ENCODE peak calls at places on chromosomes 16 and 17, in four cellular contexts. V is right lobe of liver; O is CD8-positive, alpha-beta T cell; P is fibroblast of lung. W is an unnamed sample.

GRCh38 chr16:24668481-24669001 is 60.9 kb upstream of the TNRC6A start:
- DNase-seq in V (no peak), O (no peak), P (peak; percentile 87), W (peak; percentile 38)

GRCh38 chr16:9332574-9333148 is 241.2 kb downstream of the HAPSTR1 start:
- DNase-seq in V (no peak), O (no peak), P (no peak), W (no peak)

GRCh38 chr16:30395155-30395991 is at the start of gene ZNF48:
- DNase-seq in V (peak; percentile 90), O (peak; percentile 64), P (peak; percentile 91), W (no peak)

GRCh38 chr16:28264656-28265055 is 27.7 kb upstream of the SBK1 start:
- DNase-seq in V (no peak), O (no peak), P (peak; percentile 4), W (no peak)

GRCh38 chr16:89201467-89202377 is 1.4 kb upstream of the SLC22A31 start:
- DNase-seq in V (peak; percentile 71), O (peak; percentile 84), P (peak; percentile 31), W (no peak)

GRCh38 chr17:37458805-37459204 is 30.9 kb upstream of the DUSP14 start:
- DNase-seq in V (no peak), O (no peak), P (peak; percentile 79), W (no peak)

GRCh38 chr16:67115649-67116048 is 5.9 kb downstream of the PHAF1 start:
- DNase-seq in V (no peak), O (no peak), P (peak; percentile 93), W (no peak)

GRCh38 chr17:2822358-2822757 is 26.1 kb downstream of the RAP1GAP2 start:
- DNase-seq in V (no peak), O (no peak), P (no peak), W (no peak)

GRCh38 chr17:32142857-32143524 is 689 bp downstream of the RHOT1 start:
- DNase-seq in V (peak; percentile 67), O (peak; percentile 7), P (peak; percentile 79), W (no peak)

GRCh38 chr17:17206913-17207368 is 808 bp upstream of the PLD6 start:
- DNase-seq in V (no peak), O (no peak), P (no peak), W (no peak)

GRCh38 chr17:12422632-12423031 is 243.1 kb upstream of the MYOCD start:
- DNase-seq in V (no peak), O (no peak), P (no peak), W (no peak)

GRCh38 chr16:17302620-17303019 is 168.1 kb downstream of the XYLT1 start:
- DNase-seq in V (no peak), O (no peak), P (peak; percentile 50), W (no peak)

GRCh38 chr17:64133546-64134215 is 3.7 kb upstream of the ERN1 start:
- DNase-seq in V (no peak), O (no peak), P (peak; percentile 40), W (no peak)

GRCh38 chr17:50502643-50502990 is 5.6 kb upstream of the MYCBPAP start:
- DNase-seq in V (no peak), O (no peak), P (no peak), W (no peak)

GRCh38 chr17:50499270-50499669 is 9.0 kb upstream of the MYCBPAP start:
- DNase-seq in V (no peak), O (no peak), P (no peak), W (no peak)

GRCh38 chr17:50501906-50502642 is 6.2 kb upstream of the MYCBPAP start:
- DNase-seq in V (no peak), O (no peak), P (no peak), W (no peak)

GRCh38 chr17:50499722-50500121 is 8.5 kb upstream of the MYCBPAP start:
- DNase-seq in V (no peak), O (no peak), P (no peak), W (no peak)

DNA sequence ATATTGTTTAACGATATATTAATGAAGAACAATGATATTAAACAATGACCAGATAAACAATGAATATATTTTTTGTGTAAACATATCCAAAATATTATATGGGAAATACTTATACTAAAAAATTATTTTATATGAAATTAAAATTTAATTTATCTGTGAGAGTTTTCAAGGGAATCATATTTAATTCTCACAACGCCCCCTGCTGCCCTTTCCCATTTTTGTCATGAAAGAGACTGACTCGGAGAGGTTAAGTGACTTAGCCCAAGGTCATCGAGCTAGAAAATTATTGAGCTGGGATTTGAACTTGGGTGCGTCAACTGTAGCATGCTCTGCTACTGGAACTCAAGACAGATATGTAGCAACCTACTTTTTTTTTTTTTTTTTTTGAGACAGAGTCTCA is 7.2 kb upstream of the MYCBPAP start:
- DNase-seq in V (no peak), O (no peak), P (no peak), W (no peak)
- TF ChIP-seq CTCF in V (peak; percentile 22), O (peak; percentile 44), P (peak; percentile 46), W (peak; percentile 37)

GRCh38 chr17:39623356-39623950 is 3.3 kb upstream of the PPP1R1B start:
- DNase-seq in V (peak; percentile 85), O (peak; percentile 89), P (peak; percentile 32), W (peak; percentile 22)

GRCh38 chr17:39624313-39624712 is 2.4 kb upstream of the PPP1R1B start:
- DNase-seq in V (no peak), O (no peak), P (no peak), W (no peak)

GRCh38 chr17:39619786-39620101 is 7.0 kb upstream of the PPP1R1B start:
- DNase-seq in V (no peak), O (no peak), P (no peak), W (no peak)

GRCh38 chr17:39621523-39622379 is 5.0 kb upstream of the PPP1R1B start:
- DNase-seq in V (peak; percentile 84), O (peak; percentile 92), P (peak; percentile 56), W (peak; percentile 44)

DNA sequence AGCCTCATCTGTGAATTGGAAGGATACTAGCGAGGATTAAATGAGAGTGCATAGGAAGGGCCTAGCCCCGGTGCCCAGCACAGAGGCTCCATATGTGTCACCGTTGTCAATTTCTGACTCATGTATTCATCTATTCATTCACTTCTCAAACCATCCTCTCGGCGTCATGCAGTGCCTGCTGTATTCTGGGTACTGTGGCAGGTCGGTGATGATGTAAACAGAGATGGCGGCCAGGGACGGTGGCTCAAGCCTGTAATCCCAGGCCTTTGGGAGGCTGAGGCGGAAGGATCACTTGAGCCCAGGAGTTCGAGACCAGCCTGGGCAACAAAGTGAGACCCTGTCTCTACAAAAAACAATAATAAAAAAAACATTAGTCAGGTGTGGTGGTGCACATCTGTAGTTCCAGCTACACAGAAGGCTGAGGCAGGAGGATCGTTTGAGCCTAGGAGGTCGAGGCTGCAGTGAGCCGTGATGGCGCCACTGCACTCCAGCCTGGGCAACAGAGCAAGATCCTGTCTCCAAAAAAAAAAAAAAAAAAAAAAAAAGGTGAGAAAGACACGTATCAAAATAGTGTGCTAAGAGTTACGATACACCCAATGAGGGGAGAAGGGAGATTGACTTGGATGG is 4.3 kb upstream of the PPP1R1B start:
- DNase-seq in V (no peak), O (no peak), P (no peak), W (no peak)
- TF ChIP-seq CTCF in V (no peak), O (no peak), P (no peak), W (no peak)

GRCh38 chr16:84593825-84594724 is 23.8 kb downstream of the COTL1 start:
- DNase-seq in V (peak; percentile 58), O (peak; percentile 84), P (peak; percentile 37), W (no peak)

GRCh38 chr16:84592718-84593117 is 25.2 kb downstream of the COTL1 start:
- DNase-seq in V (no peak), O (no peak), P (no peak), W (no peak)

GRCh38 chr16:84595052-84595481 is 22.8 kb downstream of the COTL1 start:
- DNase-seq in V (no peak), O (no peak), P (no peak), W (no peak)

GRCh38 chr16:84596161-84596560 is 21.7 kb downstream of the COTL1 start:
- DNase-seq in V (no peak), O (no peak), P (no peak), W (no peak)

GRCh38 chr16:84594725-84595038 is 23.2 kb downstream of the COTL1 start:
- DNase-seq in V (no peak), O (no peak), P (no peak), W (no peak)
- TF ChIP-seq CTCF in V (no peak), O (no peak), P (no peak), W (no peak)

DNA sequence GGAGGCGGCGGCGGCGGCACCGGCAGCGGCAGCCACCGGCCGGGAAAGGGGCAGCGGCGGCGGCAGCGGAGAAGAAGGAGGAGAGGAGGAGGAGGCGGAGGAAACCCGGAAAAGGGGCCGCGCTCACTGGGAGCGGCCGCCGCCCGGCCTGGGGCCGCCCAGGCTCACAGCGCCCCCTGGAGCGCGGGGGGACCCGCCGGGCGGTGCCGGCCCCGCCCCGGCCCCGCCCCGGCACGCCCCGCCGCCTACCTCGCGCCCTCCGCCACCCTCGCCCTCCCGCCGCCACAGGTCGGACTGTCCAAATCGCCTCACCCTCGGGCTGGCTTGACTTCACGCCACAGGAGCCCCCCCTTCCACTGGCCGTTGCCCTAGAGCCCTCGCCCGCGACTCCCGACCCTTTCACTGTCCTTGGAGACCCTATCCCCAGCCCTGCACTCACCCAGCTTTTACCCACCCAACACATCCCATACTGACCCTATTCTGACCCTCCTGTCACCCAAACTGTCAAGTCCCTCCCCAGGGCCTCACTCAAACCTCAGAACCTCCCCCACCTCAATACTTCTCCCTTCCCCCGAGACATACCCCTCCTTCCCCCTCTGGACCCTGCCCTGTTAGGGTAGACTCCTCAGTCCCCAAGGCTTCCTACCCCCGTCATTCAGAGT is at the start of gene CSNK2A2:
- DNase-seq in V (peak; percentile 78), O (peak; percentile 76), P (peak; percentile 65), W (peak; percentile 18)
- TF ChIP-seq CTCF in V (peak; percentile 46), O (no peak), P (no peak), W (peak; percentile 23)

DNA sequence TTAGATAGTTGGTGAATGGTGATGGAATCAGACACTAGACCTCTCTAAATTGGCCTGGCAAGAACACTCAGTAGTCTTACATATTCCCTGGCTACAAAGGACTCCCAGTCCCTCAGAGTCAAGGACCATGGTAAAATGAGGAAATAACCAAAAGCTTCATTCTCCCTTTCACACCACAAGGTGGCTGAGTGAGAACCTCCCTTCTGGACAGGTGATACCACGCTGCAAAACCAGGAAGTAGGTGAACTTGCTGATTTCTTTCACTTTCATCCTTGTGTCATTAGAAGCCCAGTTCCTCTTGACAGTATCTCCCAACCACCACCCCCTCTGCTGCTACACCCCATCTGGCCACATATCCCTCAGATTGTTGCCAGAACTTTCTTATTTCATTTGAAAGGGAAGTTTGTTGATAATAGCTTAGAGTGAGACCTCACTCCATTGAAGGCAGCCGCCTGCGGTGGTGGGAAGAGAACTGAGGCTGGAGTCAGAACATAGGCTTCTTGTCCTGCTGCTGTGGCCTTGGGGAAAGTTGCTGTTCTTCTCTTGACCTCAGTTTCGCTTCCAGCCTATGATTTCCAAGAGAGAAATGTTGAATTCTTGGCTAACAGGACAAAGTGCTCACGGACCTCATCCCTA is 290.6 kb upstream of the CCL2 start:
- DNase-seq in V (no peak), O (no peak), P (no peak), W (no peak)
- TF ChIP-seq CTCF in V (no peak), O (no peak), P (no peak), W (no peak)

W was measured in AG09319.